ENCODE peak calls at places on chromosomes 11 and 22, in seven cellular contexts. A is kidney, N is GM04504, Q is adrenal gland, J is kidney tubule cell, L is osteocyte, Z is fibroblast of mammary gland. W is an unnamed sample.

GRCh38 chr11:116035972-116036371 is 531.8 kb upstream of the CADM1 start:
- DNase-seq in A (no peak), N (no peak), Q (no peak), J (no peak), L (peak), Z (no peak), W (no peak)

GRCh38 chr11:65434057-65434666 is 11.6 kb downstream of the NEAT1 start:
- DNase-seq in A (no peak), N (no peak), Q (peak), J (peak), L (no peak), Z (peak), W (no peak)

GRCh38 chr11:44793350-44794090 is 66.8 kb downstream of the TSPAN18 start:
- DNase-seq in A (no peak), N (no peak), Q (no peak), J (no peak), L (no peak), Z (no peak), W (no peak)

GRCh38 chr11:92764128-92764527 is 205.3 kb upstream of the MTNR1B start:
- DNase-seq in A (no peak), N (no peak), Q (no peak), J (no peak), L (no peak), Z (no peak), W (no peak)

GRCh38 chr11:74743640-74744039 is 5.0 kb upstream of the RNF169 start:
- DNase-seq in A (no peak), N (no peak), Q (no peak), J (no peak), L (no peak), Z (no peak), W (no peak)

GRCh38 chr11:61777234-61778090 is 14.9 kb downstream of the TMEM258 start:
- DNase-seq in A (peak), N (no peak), Q (peak), J (no peak), L (no peak), Z (no peak), W (no peak)

GRCh38 chr11:69209038-69209350 is 53.3 kb downstream of the SMIM38 start:
- DNase-seq in A (no peak), N (no peak), Q (no peak), J (no peak), L (peak), Z (no peak), W (no peak)

GRCh38 chr11:68354181-68354872 is 41.9 kb downstream of the LRP5 start:
- DNase-seq in A (peak), N (peak), Q (peak), J (peak), L (peak), Z (peak), W (peak)

GRCh38 chr11:11984563-11984962 is 23.9 kb downstream of the DKK3 start:
- DNase-seq in A (no peak), N (no peak), Q (peak), J (no peak), L (no peak), Z (no peak), W (no peak)

GRCh38 chr22:33666661-33667619 is 253.3 kb downstream of the LARGE1 start:
- DNase-seq in A (no peak), N (no peak), Q (no peak), J (no peak), L (no peak), Z (no peak), W (no peak)

GRCh38 chr22:26590525-26590858 is 560 bp upstream of the TPST2 start:
- DNase-seq in A (no peak), N (no peak), Q (peak), J (no peak), L (no peak), Z (peak), W (no peak)

GRCh38 chr11:107720305-107720775 is 8.5 kb upstream of the SLN start:
- DNase-seq in A (no peak), N (no peak), Q (no peak), J (no peak), L (no peak), Z (no peak), W (no peak)

GRCh38 chr11:43581370-43582023 is 99.0 kb upstream of the HSD17B12 start:
- DNase-seq in A (peak), N (no peak), Q (no peak), J (no peak), L (peak), Z (no peak), W (no peak)

GRCh38 chr11:27874998-27875397 is 174.7 kb upstream of the BDNF start:
- DNase-seq in A (no peak), N (no peak), Q (no peak), J (no peak), L (no peak), Z (no peak), W (no peak)

GRCh38 chr11:19187101-19187500 is 14.7 kb downstream of the CSRP3 start:
- DNase-seq in A (no peak), N (no peak), Q (no peak), J (peak), L (no peak), Z (peak), W (peak)

GRCh38 chr11:120424970-120425332 is 86.6 kb upstream of the GRIK4 start:
- DNase-seq in A (no peak), N (no peak), Q (no peak), J (peak), L (no peak), Z (no peak), W (no peak)

GRCh38 chr11:73199446-73199845 is 18.6 kb upstream of the P2RY2 start:
- DNase-seq in A (no peak), N (no peak), Q (no peak), J (no peak), L (no peak), Z (no peak), W (no peak)

GRCh38 chr11:124946735-124947141 is 7.3 kb upstream of the CCDC15 start:
- DNase-seq in A (no peak), N (peak), Q (no peak), J (peak), L (no peak), Z (peak), W (no peak)

GRCh38 chr11:67269401-67270255 is 3.4 kb downstream of the GRK2 start:
- DNase-seq in A (peak), N (no peak), Q (no peak), J (peak), L (no peak), Z (no peak), W (no peak)

GRCh38 chr22:27534720-27535125 is 266.8 kb downstream of the MN1 start:
- DNase-seq in A (no peak), N (peak), Q (no peak), J (no peak), L (no peak), Z (peak), W (peak)

GRCh38 chr22:36725366-36726006 is 21.9 kb upstream of the CACNG2 start:
- DNase-seq in A (no peak), N (no peak), Q (peak), J (no peak), L (peak), Z (no peak), W (no peak)

GRCh38 chr11:37946155-37946766 is 1348.2 kb upstream of the RAG2 start:
- DNase-seq in A (no peak), N (no peak), Q (peak), J (peak), L (no peak), Z (peak), W (no peak)

GRCh38 chr11:121448431-121448941 is 3.6 kb upstream of the SORL1 start:
- DNase-seq in A (no peak), N (no peak), Q (no peak), J (peak), L (no peak), Z (no peak), W (no peak)

GRCh38 chr11:118918128-118918685 is 7.5 kb downstream of the BCL9L start:
- DNase-seq in A (peak), N (peak), Q (peak), J (peak), L (peak), Z (peak), W (peak)

GRCh38 chr11:71067753-71068152 is 184.6 kb downstream of the SHANK2 start:
- DNase-seq in A (no peak), N (no peak), Q (no peak), J (no peak), L (no peak), Z (no peak), W (no peak)

GRCh38 chr11:13210424-13210823 is 67.2 kb upstream of the BMAL1 start:
- DNase-seq in A (no peak), N (peak), Q (peak), J (peak), L (no peak), Z (peak), W (no peak)

GRCh38 chr11:104053743-104054142 is 17.3 kb downstream of the DDI1 start:
- DNase-seq in A (no peak), N (no peak), Q (no peak), J (no peak), L (no peak), Z (no peak), W (no peak)

GRCh38 chr22:41339823-41340222 is 38.5 kb downstream of the ZC3H7B start:
- DNase-seq in A (no peak), N (no peak), Q (no peak), J (no peak), L (no peak), Z (no peak), W (no peak)

GRCh38 chr22:29947410-29948387 is 64.7 kb downstream of the MTMR3 start:
- DNase-seq in A (no peak), N (no peak), Q (no peak), J (no peak), L (no peak), Z (peak), W (peak)

GRCh38 chr11:107857550-107858216 is 904 bp downstream of the SLC35F2 start:
- DNase-seq in A (no peak), N (no peak), Q (no peak), J (no peak), L (no peak), Z (peak), W (no peak)

GRCh38 chr11:33027846-33028536 is 11.4 kb upstream of the TCP11L1 start:
- DNase-seq in A (no peak), N (no peak), Q (no peak), J (no peak), L (no peak), Z (no peak), W (no peak)

GRCh38 chr11:9962722-9963121 is 298.8 kb downstream of the SWAP70 start:
- DNase-seq in A (no peak), N (no peak), Q (no peak), J (no peak), L (no peak), Z (no peak), W (no peak)